ENCODE peak calls at places on chromosome 12, in nine cellular contexts. F, C, O, A, W, D, U, K and E are unnamed samples.

GRCh38 chr12:12212769-12213168 is 54.1 kb downstream of the LRP6 start:
- DNase-seq in F (no peak), C (no peak), O (no peak), A (no peak), W (no peak), D (no peak), U (no peak), K (no peak), E (no peak)

GRCh38 chr12:34405286-34406227 is 383.3 kb downstream of the ALG10 start:
- DNase-seq in F (no peak), C (no peak), O (no peak), A (peak), W (no peak), D (no peak), U (no peak), K (no peak), E (no peak)

GRCh38 chr12:19002192-19002591 is 127.3 kb upstream of the PLEKHA5 start:
- DNase-seq in F (no peak), C (peak), O (no peak), A (no peak), W (no peak), D (no peak), U (peak), K (peak), E (no peak)

GRCh38 chr12:57583008-57583831 is 7.8 kb upstream of the PIP4K2C start:
- DNase-seq in F (peak), C (peak), O (peak), A (peak), W (peak), D (no peak), U (peak), K (peak), E (peak)

GRCh38 chr12:84637926-84638325 is 274.7 kb downstream of the SLC6A15 start:
- DNase-seq in F (no peak), C (peak), O (no peak), A (no peak), W (no peak), D (no peak), U (peak), K (peak), E (no peak)

GRCh38 chr12:124191024-124191359 is 103.9 kb upstream of the RFLNA start:
- DNase-seq in F (no peak), C (peak), O (no peak), A (no peak), W (no peak), D (no peak), U (peak), K (peak), E (no peak)

GRCh38 chr12:103657331-103657730 is 70.3 kb downstream of the STAB2 start:
- DNase-seq in F (no peak), C (no peak), O (no peak), A (no peak), W (no peak), D (no peak), U (peak), K (peak), E (no peak)

GRCh38 chr12:34379142-34379541 is 356.8 kb downstream of the ALG10 start:
- DNase-seq in F (no peak), C (no peak), O (no peak), A (no peak), W (no peak), D (no peak), U (no peak), K (no peak), E (no peak)

GRCh38 chr12:129563266-129563665 is 340.6 kb downstream of the TMEM132D start:
- DNase-seq in F (no peak), C (no peak), O (no peak), A (no peak), W (no peak), D (no peak), U (no peak), K (no peak), E (no peak)

GRCh38 chr12:80823393-80823792 is 106.7 kb downstream of the MYF5 start:
- DNase-seq in F (no peak), C (no peak), O (no peak), A (no peak), W (no peak), D (no peak), U (no peak), K (no peak), E (no peak)

GRCh38 chr12:97312570-97313135 is 150.0 kb upstream of the RMST start:
- DNase-seq in F (no peak), C (no peak), O (no peak), A (no peak), W (no peak), D (no peak), U (no peak), K (no peak), E (no peak)

GRCh38 chr12:82970614-82971013 is 283.9 kb downstream of the TMTC2 start:
- DNase-seq in F (no peak), C (no peak), O (no peak), A (no peak), W (no peak), D (no peak), U (no peak), K (no peak), E (no peak)

GRCh38 chr12:25840678-25841077 is 117.8 kb upstream of the RASSF8 start:
- DNase-seq in F (no peak), C (peak), O (peak), A (no peak), W (no peak), D (no peak), U (no peak), K (peak), E (peak)

GRCh38 chr12:50799908-50800307 is 36.0 kb downstream of the ATF1 start:
- DNase-seq in F (peak), C (no peak), O (no peak), A (no peak), W (no peak), D (no peak), U (peak), K (peak), E (no peak)

GRCh38 chr12:57604454-57605307 is at the start of gene DTX3:
- DNase-seq in F (peak), C (peak), O (no peak), A (peak), W (no peak), D (no peak), U (peak), K (peak), E (no peak)

GRCh38 chr12:69579029-69579428 is 6.2 kb upstream of the CCT2 start:
- DNase-seq in F (no peak), C (no peak), O (no peak), A (no peak), W (no peak), D (no peak), U (no peak), K (no peak), E (no peak)

GRCh38 chr12:2294651-2295475 is 242.1 kb downstream of the CACNA1C start:
- DNase-seq in F (no peak), C (peak), O (no peak), A (peak), W (no peak), D (no peak), U (peak), K (peak), E (no peak)

GRCh38 chr12:108649126-108649525 is 15.4 kb upstream of the SELPLG start:
- DNase-seq in F (no peak), C (peak), O (no peak), A (no peak), W (no peak), D (no peak), U (peak), K (peak), E (no peak)

GRCh38 chr12:7068240-7068993 is 7.9 kb downstream of the C1S start:
- DNase-seq in F (no peak), C (peak), O (no peak), A (no peak), W (no peak), D (no peak), U (peak), K (no peak), E (no peak)

GRCh38 chr12:124685689-124685993 is 118.2 kb upstream of the NCOR2 start:
- DNase-seq in F (no peak), C (no peak), O (no peak), A (no peak), W (no peak), D (no peak), U (no peak), K (peak), E (no peak)

GRCh38 chr12:131862600-131862993 is 31.8 kb upstream of the ULK1 start:
- DNase-seq in F (no peak), C (no peak), O (no peak), A (no peak), W (no peak), D (no peak), U (no peak), K (no peak), E (no peak)

GRCh38 chr12:121804417-121805111 is 755 bp downstream of the SETD1B start:
- DNase-seq in F (no peak), C (peak), O (no peak), A (no peak), W (no peak), D (no peak), U (no peak), K (peak), E (no peak)

GRCh38 chr12:111335811-111336210 is 33.1 kb downstream of the PHETA1 start:
- DNase-seq in F (no peak), C (no peak), O (no peak), A (no peak), W (no peak), D (no peak), U (no peak), K (no peak), E (no peak)

GRCh38 chr12:2307550-2307949 is 254.8 kb downstream of the CACNA1C start:
- DNase-seq in F (no peak), C (no peak), O (no peak), A (no peak), W (no peak), D (no peak), U (no peak), K (no peak), E (no peak)

GRCh38 chr12:107610030-107610859 is 75.4 kb upstream of the PWP1 start:
- DNase-seq in F (peak), C (peak), O (peak), A (peak), W (peak), D (no peak), U (peak), K (peak), E (no peak)

GRCh38 chr12:110689002-110689600 is at the start of gene HVCN1:
- DNase-seq in F (no peak), C (peak), O (no peak), A (no peak), W (peak), D (no peak), U (no peak), K (peak), E (no peak)

GRCh38 chr12:43210437-43211197 is 341.4 kb downstream of the ADAMTS20 start:
- DNase-seq in F (no peak), C (peak), O (peak), A (no peak), W (no peak), D (no peak), U (peak), K (peak), E (no peak)

GRCh38 chr12:45409966-45410365 is 194.1 kb downstream of the ANO6 start:
- DNase-seq in F (no peak), C (peak), O (no peak), A (no peak), W (no peak), D (peak), U (peak), K (peak), E (no peak)

GRCh38 chr12:64891629-64892028 is 67.2 kb downstream of the TBC1D30 start:
- DNase-seq in F (no peak), C (no peak), O (no peak), A (no peak), W (no peak), D (no peak), U (no peak), K (no peak), E (no peak)